ENCODE peak calls at places on chromosomes 16 and 17, in four cellular contexts. E, Q, I and P are unnamed samples.

GRCh38 chr17:81057079-81057730 is 22.3 kb downstream of the BAIAP2 start:
- DNase-seq in I (no peak), Q (no peak), E (peak; percentile 31), P (peak; percentile 90)

GRCh38 chr16:7405166-7405565 is 72.5 kb downstream of the RBFOX1 start:
- DNase-seq in Q (no peak), E (peak; percentile 8), I (peak; percentile 46), P (peak; percentile 15)

GRCh38 chr17:60134396-60135159 is 15.2 kb upstream of the CA4 start:
- DNase-seq in I (no peak), Q (no peak), E (no peak), P (peak; percentile 63)

GRCh38 chr16:22665803-22666202 is 148.2 kb upstream of the HS3ST2 start:
- DNase-seq in Q (no peak), I (no peak), E (no peak), P (no peak)

GRCh38 chr16:70695351-70696070 is 9.7 kb upstream of the MTSS2 start:
- DNase-seq in I (peak; percentile 34), Q (no peak), E (peak; percentile 48), P (peak; percentile 93)

GRCh38 chr17:61381537-61381936 is 18.1 kb upstream of the TBX2 start:
- DNase-seq in I (no peak), E (no peak), Q (no peak), P (no peak)

GRCh38 chr17:45440161-45440859 is 7.6 kb upstream of the ARHGAP27 start:
- DNase-seq in E (peak; percentile 59), Q (no peak), I (peak; percentile 72), P (no peak)

GRCh38 chr17:18257747-18258355 is 687 bp downstream of the FLII start:
- DNase-seq in I (peak; percentile 53), Q (no peak), E (peak; percentile 87), P (peak; percentile 60)

GRCh38 chr17:66459811-66460270 is 157.4 kb downstream of the PRKCA start:
- DNase-seq in Q (no peak), I (peak; percentile 95), E (peak; percentile 91), P (no peak)

GRCh38 chr17:47604268-47604927 is 45.3 kb upstream of the KPNB1 start:
- DNase-seq in I (no peak), E (no peak), Q (no peak), P (no peak)

GRCh38 chr16:10405386-10405939 is 19.6 kb downstream of the ATF7IP2 start:
- DNase-seq in I (peak; percentile 88), Q (no peak), E (no peak), P (peak; percentile 51)

GRCh38 chr17:75503976-75504346 is 11.4 kb downstream of the CASKIN2 start:
- DNase-seq in Q (no peak), E (no peak), I (no peak), P (no peak)

GRCh38 chr17:56896217-56896967 is 17.5 kb downstream of the TRIM25 start:
- DNase-seq in I (no peak), Q (no peak), E (no peak), P (no peak)

GRCh38 chr16:82524939-82525338 is 101.8 kb upstream of the CDH13 start:
- DNase-seq in I (peak; percentile 88), E (no peak), Q (no peak), P (no peak)

GRCh38 chr16:3492356-3492755 is 2.9 kb downstream of the C16orf90 start:
- DNase-seq in I (no peak), Q (no peak), E (no peak), P (no peak)

GRCh38 chr16:27444470-27444869 is 42.5 kb downstream of the IL21R start:
- DNase-seq in I (no peak), Q (no peak), E (no peak), P (no peak)

GRCh38 chr16:27448531-27449433 is 46.8 kb downstream of the IL21R start:
- DNase-seq in I (peak; percentile 29), E (no peak), Q (no peak), P (no peak)

GRCh38 chr16:27446721-27447120 is 44.7 kb downstream of the IL21R start:
- DNase-seq in E (no peak), I (no peak), Q (no peak), P (no peak)

GRCh38 chr16:27444015-27444414 is 42.0 kb downstream of the IL21R start:
- DNase-seq in I (no peak), E (no peak), Q (no peak), P (no peak)

GRCh38 chr16:27445502-27446175 is 43.7 kb downstream of the IL21R start:
- DNase-seq in I (no peak), Q (no peak), E (no peak), P (no peak)
- TF ChIP-seq ESRRA in I (no peak), Q (no peak), E (no peak), P (no peak)

GRCh38 chr17:40321502-40322416 is 12.8 kb downstream of the RARA start:
- DNase-seq in I (no peak), E (no peak), Q (no peak), P (peak; percentile 42)

GRCh38 chr17:40323317-40323716 is 14.3 kb downstream of the RARA start:
- DNase-seq in I (no peak), Q (no peak), E (no peak), P (no peak)

GRCh38 chr17:40320771-40321501 is 12.0 kb downstream of the RARA start:
- DNase-seq in Q (no peak), E (no peak), I (no peak), P (peak; percentile 62)

GRCh38 chr17:40323731-40324650 is 15.0 kb downstream of the RARA start:
- DNase-seq in I (no peak), E (no peak), Q (no peak), P (no peak)

GRCh38 chr17:40322417-40323315 is 13.7 kb downstream of the RARA start:
- DNase-seq in I (peak; percentile 55), E (peak; percentile 82), Q (peak; percentile 88), P (peak; percentile 79)
- TF ChIP-seq EP300 in I (no peak), E (no peak), Q (peak; percentile 89), P (no peak)

DNA sequence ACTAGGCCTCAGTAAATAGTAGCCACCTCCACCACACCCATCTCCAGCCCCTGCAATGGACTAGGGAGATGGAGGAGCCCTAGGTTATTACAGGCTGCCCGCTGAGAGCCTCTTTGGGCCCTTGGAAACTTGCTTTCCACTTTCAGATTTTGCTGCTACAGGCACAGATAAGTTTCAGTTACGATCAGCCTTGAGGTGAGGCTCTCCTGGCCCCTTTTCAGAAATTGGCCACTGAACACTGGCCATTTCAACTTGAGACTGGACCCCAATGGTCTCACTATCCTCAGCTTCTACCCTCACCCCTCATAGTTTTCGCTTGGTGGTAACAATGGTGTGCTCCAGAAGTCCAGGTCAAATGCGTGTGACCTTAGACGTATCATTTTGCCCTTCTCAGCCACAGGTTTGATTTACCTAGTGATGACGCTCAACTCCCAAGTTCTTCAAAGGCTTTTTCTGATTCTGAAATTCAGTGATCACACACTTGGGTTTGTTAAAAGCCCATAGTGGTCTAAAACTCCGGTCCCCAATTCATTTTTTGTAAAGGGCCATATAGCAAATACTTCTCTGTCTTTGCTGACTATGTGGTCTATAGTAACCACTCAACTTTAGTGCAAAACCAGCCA is 1.0 kb downstream of the PMM2 start:
- DNase-seq in E (no peak), Q (no peak), I (no peak), P (no peak)
- TF ChIP-seq ESRRA in E (no peak), Q (no peak), I (no peak), P (no peak)

DNA sequence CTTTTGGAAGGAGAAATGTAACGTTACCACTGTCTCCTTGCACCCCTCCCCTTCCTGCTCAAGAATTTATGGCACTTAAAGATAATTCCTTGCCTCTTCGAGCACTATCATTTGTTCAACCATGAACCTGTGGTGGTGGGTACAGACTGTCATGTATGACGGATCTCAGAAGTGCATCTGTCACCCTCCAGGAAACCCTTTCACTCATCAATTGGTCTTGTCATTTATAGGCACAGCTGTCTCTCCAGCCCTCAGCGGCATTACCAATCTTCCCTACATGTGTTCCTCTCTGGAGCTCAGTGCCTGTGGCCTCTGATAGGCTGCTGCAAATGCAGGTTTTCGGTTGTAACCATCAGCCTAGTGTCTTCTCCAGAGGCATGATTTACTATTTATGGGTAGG is 15.0 kb downstream of the CNTNAP4 start:
- DNase-seq in I (no peak), Q (no peak), E (no peak), P (no peak)
- TF ChIP-seq EP300 in I (no peak), Q (no peak), E (no peak), P (no peak)

GRCh38 chr16:86768999-86769398 is 190.7 kb downstream of the FOXL1 start:
- DNase-seq in E (peak; percentile 43), Q (peak; percentile 8), I (no peak), P (no peak)

GRCh38 chr16:86772671-86773338 is 194.5 kb downstream of the FOXL1 start:
- DNase-seq in E (no peak), Q (no peak), I (no peak), P (no peak)

GRCh38 chr16:86772231-86772510 is 193.8 kb downstream of the FOXL1 start:
- DNase-seq in E (no peak), Q (no peak), I (no peak), P (no peak)

GRCh38 chr16:86773339-86773715 is 195.0 kb downstream of the FOXL1 start:
- DNase-seq in Q (no peak), E (no peak), I (no peak), P (no peak)

DNA sequence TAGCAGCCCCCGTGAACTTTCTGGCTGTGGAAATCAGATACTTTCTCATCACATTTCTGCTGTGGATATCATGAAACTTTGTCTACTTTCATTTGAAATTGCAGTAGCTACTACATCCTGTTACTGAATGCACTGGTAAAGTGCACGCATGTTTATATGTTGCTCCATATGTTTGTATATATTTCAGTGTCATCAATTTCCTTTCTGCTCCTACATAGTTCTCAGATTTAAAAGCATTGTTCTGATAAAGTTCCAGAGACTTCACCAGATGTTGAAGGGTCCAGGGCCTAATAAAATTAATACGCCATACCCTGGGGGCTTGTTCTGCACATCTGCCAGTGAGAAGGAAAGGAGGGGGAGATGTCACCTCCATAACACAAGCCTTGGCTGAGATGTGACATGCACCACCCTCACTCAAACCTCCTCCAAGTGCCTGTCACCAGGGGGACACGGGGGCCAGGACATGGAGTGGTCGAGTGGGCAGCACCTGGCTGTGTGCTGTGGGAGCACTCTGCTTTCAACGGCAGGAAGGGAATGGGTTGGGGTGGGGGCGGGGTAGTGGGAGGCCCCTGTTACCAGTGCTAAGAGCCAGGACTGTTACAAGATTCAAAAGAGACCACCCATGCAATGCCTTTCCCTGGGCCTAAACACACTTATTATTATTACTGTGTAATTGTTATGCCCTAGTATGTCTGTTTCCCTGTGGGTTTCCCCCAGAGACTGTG is 193.3 kb downstream of the FOXL1 start:
- DNase-seq in Q (no peak), E (no peak), I (no peak), P (no peak)
- TF ChIP-seq ESRRA in Q (no peak), E (no peak), I (no peak), P (no peak)

GRCh38 chr16:67404740-67405226 is 11.5 kb upstream of the TPPP3 start:
- DNase-seq in I (no peak), E (no peak), Q (no peak), P (no peak)
- TF ChIP-seq EP300 in I (no peak), E (no peak), Q (no peak), P (no peak)

GRCh38 chr16:29710227-29711219 is 31.5 kb downstream of the QPRT start:
- DNase-seq in I (peak; percentile 75), Q (no peak), E (peak; percentile 66), P (peak; percentile 37)
- TF ChIP-seq ESRRA in I (peak; percentile 50), Q (no peak), E (no peak), P (peak; percentile 90)

GRCh38 chr17:2688351-2689342 is 22.9 kb downstream of the CLUH start:
- DNase-seq in I (peak; percentile 19), E (no peak), Q (no peak), P (no peak)
- TF ChIP-seq EP300 in I (no peak), E (no peak), Q (no peak), P (no peak)

GRCh38 chr17:8674344-8675305 is 44.1 kb upstream of the MYH10 start:
- DNase-seq in I (no peak), E (no peak), Q (no peak), P (no peak)
- TF ChIP-seq ESRRA in I (no peak), E (no peak), Q (no peak), P (no peak)